ENCODE peak calls at places on chromosomes 7 and 10, in six cellular contexts. L, G, Y, D, Z and P are unnamed samples.
A peak's percentile ranks its signal among the peaks of the same experiment; 100 is the strongest.

GRCh38 chr10:77919713-77920108 is 6.8 kb downstream of the DLG5 start:
- DNase-seq in D (no peak), L (no peak), Z (no peak), Y (no peak), G (no peak), P (no peak)

GRCh38 chr10:1476106-1476803 is 261.1 kb downstream of the ADARB2 start:
- DNase-seq in Y (no peak), G (no peak), Z (no peak), D (no peak), L (no peak), P (no peak)

GRCh38 chr10:1311707-1312106 is 255.5 kb downstream of the WDR37 start:
- DNase-seq in D (no peak), L (no peak), G (no peak), Y (no peak), Z (no peak), P (no peak)

GRCh38 chr7:43022008-43022407 is 89.8 kb downstream of the MRPL32 start:
- DNase-seq in Z (no peak), Y (no peak), L (no peak), G (no peak), D (no peak), P (no peak)

GRCh38 chr7:36644625-36645422 is 79.5 kb downstream of the AOAH start:
- DNase-seq in Y (no peak), Z (no peak), D (no peak), G (no peak), L (no peak), P (no peak)

GRCh38 chr10:5570007-5570655 is 45.4 kb downstream of the CALML3 start:
- DNase-seq in L (no peak), D (no peak), G (peak; percentile 53), Y (no peak), Z (no peak), P (no peak)

GRCh38 chr7:194996-195829 is 2.8 kb downstream of the FAM20C start:
- DNase-seq in G (no peak), D (no peak), Z (no peak), Y (no peak), L (no peak), P (no peak)

GRCh38 chr10:35089641-35090161 is 440 bp downstream of the CUL2 start:
- DNase-seq in L (no peak), Y (no peak), D (peak; percentile 37), Z (no peak), G (no peak), P (no peak)

GRCh38 chr10:73758704-73759511 is 14.7 kb downstream of the SEC24C start:
- DNase-seq in Z (no peak), G (no peak), D (no peak), Y (no peak), L (no peak), P (no peak)

GRCh38 chr10:100598166-100598565 is 62.4 kb downstream of the HIF1AN start:
- DNase-seq in L (no peak), D (no peak), Z (no peak), G (no peak), Y (no peak), P (no peak)

GRCh38 chr7:33645096-33645495 is 260.2 kb upstream of the BMPER start:
- DNase-seq in Z (no peak), D (no peak), G (no peak), Y (no peak), L (no peak), P (no peak)

GRCh38 chr7:78198756-78199155 is 400.2 kb downstream of the PHTF2 start:
- DNase-seq in Z (no peak), Y (no peak), D (no peak), G (no peak), L (no peak), P (no peak)

GRCh38 chr10:69303632-69304035 is 25.3 kb downstream of the HK1 start:
- DNase-seq in L (no peak), Y (no peak), G (no peak), Z (no peak), D (no peak), P (no peak)

GRCh38 chr7:48102530-48102929 is 13.5 kb downstream of the UPP1 start:
- DNase-seq in G (no peak), L (no peak), Z (no peak), Y (no peak), D (no peak), P (no peak)

GRCh38 chr10:70615784-70616511 is 13.4 kb upstream of the PRF1 start:
- DNase-seq in Z (no peak), Y (no peak), G (no peak), L (no peak), D (no peak), P (no peak)

GRCh38 chr10:29804025-29804852 is 169.5 kb upstream of the SVIL start:
- DNase-seq in G (no peak), D (no peak), L (peak; percentile 93), Y (no peak), Z (peak; percentile 45), P (peak; percentile 33)

GRCh38 chr7:110922906-110923305 is 168.0 kb upstream of the LRRN3 start:
- DNase-seq in L (no peak), D (no peak), Y (no peak), Z (no peak), G (no peak), P (no peak)

GRCh38 chr10:117609095-117609821 is 66.7 kb downstream of the EMX2 start:
- DNase-seq in G (peak; percentile 75), Y (no peak), D (no peak), Z (no peak), L (peak; percentile 15), P (no peak)

GRCh38 chr7:138089080-138089901 is 13.0 kb downstream of the AKR1D1 start:
- DNase-seq in L (peak; percentile 67), Y (no peak), Z (no peak), G (no peak), D (no peak), P (no peak)

DNA sequence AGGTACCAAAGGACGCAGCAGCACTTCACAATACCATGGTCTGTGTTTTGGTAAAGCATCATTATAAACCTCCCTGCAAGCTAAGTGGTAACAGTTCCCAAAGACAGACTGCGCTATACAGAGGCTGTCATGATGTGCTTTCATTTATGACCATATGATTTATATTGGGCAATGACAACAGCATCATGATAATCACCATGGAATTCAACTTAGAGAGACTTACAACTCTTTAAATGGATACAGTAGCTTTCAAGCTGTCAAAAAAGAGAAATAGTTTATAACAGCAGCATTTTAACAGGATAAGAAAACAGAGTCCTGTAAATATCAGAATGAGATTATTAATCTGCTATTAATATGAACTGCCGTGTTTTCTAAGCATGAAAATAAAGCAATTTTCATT is 341.7 kb downstream of the GPR37 start:
- DNase-seq in Z (no peak), D (no peak), G (no peak), Y (no peak), L (no peak), P (no peak)
- H3K4me1 ChIP-seq in Z (no peaks in the 10 kb centered on the region), D (no peaks in the 10 kb centered on the region), G (no peaks in the 10 kb centered on the region), Y (no peaks in the 10 kb centered on the region), L (no peaks in the 10 kb centered on the region), P (peaks cover 11% of the 10 kb centered on the region)

GRCh38 chr10:132520147-132520811 is 17.3 kb upstream of the INPP5A start:
- DNase-seq in L (no peak), Y (no peak), G (no peak), D (no peak), Z (no peak), P (no peak)
- H3K36me3 ChIP-seq in L (no peaks in the 10 kb centered on the region), Y (no peaks in the 10 kb centered on the region), G (no peaks in the 10 kb centered on the region), D (no peaks in the 10 kb centered on the region), Z (no peaks in the 10 kb centered on the region), P (no peaks in the 10 kb centered on the region)

GRCh38 chr10:8054498-8055407 is at the start of gene GATA3:
- DNase-seq in G (peak; percentile 77), Y (no peak), Z (peak; percentile 93), D (peak; percentile 74), L (no peak), P (peak; percentile 95)

GRCh38 chr10:8052970-8053445 is 1.5 kb upstream of the GATA3 start:
- DNase-seq in D (no peak), G (no peak), Y (no peak), Z (no peak), L (no peak), P (no peak)

GRCh38 chr10:8053446-8054242 is 844 bp upstream of the GATA3 start:
- DNase-seq in G (peak; percentile 91), L (peak; percentile 35), Y (no peak), Z (peak; percentile 91), D (peak; percentile 95), P (peak; percentile 97)

GRCh38 chr10:8055420-8056349 is 1.2 kb downstream of the GATA3 start:
- DNase-seq in Y (no peak), Z (no peak), L (no peak), D (peak; percentile 59), G (no peak), P (no peak)

GRCh38 chr10:8054243-8054497 is 318 bp upstream of the GATA3 start:
- DNase-seq in Z (no peak), Y (no peak), D (no peak), L (no peak), G (no peak), P (no peak)
- H3K4me1 ChIP-seq in Z (no peaks in the 10 kb centered on the region), Y (no peaks in the 10 kb centered on the region), D (peaks cover 22% of the 10 kb centered on the region), L (no peaks in the 10 kb centered on the region), G (peaks cover 39% of the 10 kb centered on the region), P (peaks cover 4% of the 10 kb centered on the region)

DNA sequence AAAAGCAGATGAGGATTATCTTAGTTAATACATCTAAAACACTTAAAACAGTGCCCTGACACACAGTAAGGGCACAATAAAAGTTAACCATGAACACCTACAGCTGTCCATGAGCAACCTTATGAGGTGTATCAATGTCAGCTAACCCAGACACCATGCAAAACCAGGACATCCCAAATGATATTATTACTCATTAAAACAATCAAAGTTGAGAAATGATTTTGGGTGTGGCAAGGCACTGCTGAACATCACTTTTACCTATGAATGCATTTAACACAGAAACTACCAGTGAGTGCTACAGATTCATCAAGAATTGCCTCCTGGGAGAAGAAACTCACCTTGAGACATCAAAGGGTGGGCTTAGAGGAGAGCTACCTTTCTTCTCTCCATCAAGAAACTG is 18.3 kb downstream of the IRF5 start:
- DNase-seq in L (no peak), Z (no peak), D (no peak), G (no peak), Y (no peak), P (no peak)
- H3K36me3 ChIP-seq in L (peaks cover 44% of the 10 kb centered on the region), Z (no peaks in the 10 kb centered on the region), D (peaks cover 67% of the 10 kb centered on the region), G (peaks cover 83% of the 10 kb centered on the region), Y (peaks cover 70% of the 10 kb centered on the region), P (peaks cover 56% of the 10 kb centered on the region)

DNA sequence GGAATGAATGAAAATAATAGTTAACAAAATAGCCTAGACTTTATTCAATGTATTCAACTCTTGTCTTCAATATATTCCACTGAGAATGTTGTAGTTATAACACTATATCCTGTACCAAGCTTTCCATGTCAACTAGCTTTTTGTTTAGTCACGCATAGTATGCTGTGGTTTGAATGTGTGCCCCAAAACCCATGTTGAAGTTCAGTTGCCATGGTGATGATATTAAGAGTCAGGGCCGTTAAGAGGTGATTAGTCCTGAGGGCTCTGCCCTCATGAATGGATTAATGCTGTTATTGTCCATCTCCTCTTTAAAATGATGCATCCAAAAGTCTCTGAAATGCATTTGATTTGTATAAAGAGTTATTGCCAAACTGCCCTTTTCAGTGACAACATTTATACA is 887.6 kb downstream of the NRG3 start:
- DNase-seq in G (no peak), D (no peak), Z (no peak), L (no peak), Y (no peak), P (no peak)
- H3K4me1 ChIP-seq in G (no peaks in the 10 kb centered on the region), D (no peaks in the 10 kb centered on the region), Z (no peaks in the 10 kb centered on the region), L (no peaks in the 10 kb centered on the region), Y (no peaks in the 10 kb centered on the region), P (peaks cover 5% of the 10 kb centered on the region)